ENCODE peak calls at places on chromosomes 5 and 9, in ten cellular contexts. E, B, Z, S, T, F, W, Y, V and R are unnamed samples.

GRCh38 chr9:111195779-111196178 is 134.2 kb downstream of the OR2K2 start:
- DNase-seq in Y (no peak), S (no peak), E (no peak), B (no peak), W (no peak), T (no peak), Z (no peak), F (no peak), V (no peak), R (no peak)

GRCh38 chr9:17280350-17281012 is 145.6 kb downstream of the CNTLN start:
- DNase-seq in Z (no peak), Y (no peak), T (no peak), E (no peak), V (no peak), B (no peak), F (no peak), W (no peak), S (no peak), R (no peak)

GRCh38 chr9:109163194-109163593 is 3.9 kb downstream of the FRRS1L start:
- DNase-seq in Y (no peak), S (no peak), Z (no peak), F (no peak), B (no peak), W (no peak), V (no peak), E (no peak), T (no peak), R (no peak)

GRCh38 chr5:485943-486491 is 38.2 kb downstream of the SLC9A3 start:
- DNase-seq in Z (no peak), F (no peak), V (no peak), Y (no peak), S (no peak), E (no peak), W (no peak), B (no peak), T (no peak), R (no peak)

GRCh38 chr9:86943871-86944240 is 3.5 kb downstream of the GAS1 start:
- DNase-seq in W (no peak), Z (no peak), E (no peak), S (no peak), V (no peak), Y (no peak), F (no peak), B (no peak), T (no peak), R (no peak)

GRCh38 chr9:124698265-124698664 is 72.8 kb downstream of the NR6A1 start:
- DNase-seq in Z (no peak), V (peak), B (no peak), T (no peak), S (no peak), E (no peak), Y (no peak), F (no peak), W (peak), R (no peak)

GRCh38 chr9:93064392-93065124 is 6.1 kb downstream of the SUSD3 start:
- DNase-seq in Z (no peak), V (no peak), F (no peak), W (no peak), B (no peak), Y (peak), S (no peak), E (no peak), T (no peak), R (peak)

GRCh38 chr5:17360879-17361278 is 137.2 kb upstream of the TAF11L2 start:
- DNase-seq in B (no peak), Z (no peak), V (no peak), T (peak), W (no peak), F (no peak), E (no peak), Y (no peak), S (no peak), R (peak)

GRCh38 chr5:104265531-104266130 is 703.0 kb upstream of the NUDT12 start:
- DNase-seq in E (peak), V (no peak), Z (no peak), W (no peak), F (no peak), Y (no peak), T (peak), B (no peak), S (no peak), R (no peak)

GRCh38 chr5:135437796-135438560 is 9.2 kb downstream of the DCANP1 start:
- DNase-seq in F (peak), W (peak), E (no peak), S (peak), Z (no peak), V (no peak), Y (no peak), B (no peak), T (peak), R (peak)

GRCh38 chr9:133458643-133459312 is 1.0 kb upstream of the CACFD1 start:
- DNase-seq in F (no peak), B (no peak), Z (no peak), V (no peak), T (peak), Y (no peak), S (no peak), W (no peak), E (no peak), R (no peak)

GRCh38 chr5:113489299-113489698 is 1.0 kb upstream of the MCC start:
- DNase-seq in F (no peak), Z (no peak), T (no peak), B (peak), S (peak), V (peak), W (peak), E (no peak), Y (no peak), R (no peak)

GRCh38 chr5:43304520-43304919 is 8.7 kb downstream of the HMGCS1 start:
- DNase-seq in B (no peak), V (no peak), W (no peak), Y (no peak), Z (no peak), S (no peak), E (no peak), F (no peak), T (no peak), R (no peak)

GRCh38 chr5:66829826-66830225 is 233.6 kb downstream of the MAST4 start:
- DNase-seq in S (no peak), Z (no peak), W (peak), B (no peak), Y (no peak), E (no peak), F (no peak), V (no peak), T (peak), R (no peak)

GRCh38 chr9:88418715-88419540 is 30.7 kb downstream of the SPIN1 start:
- DNase-seq in V (no peak), F (no peak), W (no peak), Z (no peak), B (no peak), T (no peak), Y (no peak), E (no peak), S (peak), R (peak)

GRCh38 chr5:35003018-35003957 is 44.5 kb downstream of the AGXT2 start:
- DNase-seq in F (peak), S (peak), T (peak), W (peak), V (peak), Z (peak), B (peak), E (peak), Y (peak), R (peak)

GRCh38 chr5:148585988-148586387 is 68.3 kb downstream of the HTR4 start:
- DNase-seq in Z (no peak), T (no peak), W (no peak), E (no peak), F (no peak), V (no peak), S (no peak), B (no peak), Y (no peak), R (peak)

GRCh38 chr9:23914431-23915003 is 88.5 kb upstream of the ELAVL2 start:
- DNase-seq in Z (no peak), T (no peak), S (no peak), V (no peak), E (no peak), F (no peak), Y (no peak), W (no peak), B (no peak), R (no peak)

GRCh38 chr5:171299851-171300250 is 9.2 kb upstream of the TLX3 start:
- DNase-seq in T (no peak), V (no peak), Y (no peak), F (no peak), Z (no peak), E (no peak), W (no peak), S (no peak), B (no peak), R (no peak)

GRCh38 chr5:14223372-14223771 is 80.2 kb downstream of the TRIO start:
- DNase-seq in F (no peak), Z (no peak), E (no peak), S (no peak), T (no peak), Y (peak), B (no peak), W (no peak), V (no peak), R (no peak)

GRCh38 chr5:178202541-178202940 is 1.8 kb upstream of the HNRNPAB start:
- DNase-seq in Z (no peak), F (no peak), T (no peak), B (no peak), W (no peak), V (no peak), Y (no peak), S (no peak), E (no peak), R (peak)

GRCh38 chr9:124284940-124285441 is 27.2 kb downstream of the NEK6 start:
- DNase-seq in E (no peak), B (peak), Y (no peak), W (no peak), Z (no peak), F (no peak), S (no peak), V (no peak), T (no peak), R (no peak)

GRCh38 chr9:138072161-138072842 is 194.7 kb downstream of the CACNA1B start:
- DNase-seq in T (no peak), E (no peak), Z (no peak), V (no peak), F (no peak), W (no peak), B (no peak), Y (no peak), S (no peak), R (peak)

GRCh38 chr5:103101079-103101732 is 18.7 kb downstream of the GIN1 start:
- DNase-seq in V (no peak), Y (no peak), E (no peak), T (no peak), F (no peak), W (no peak), Z (no peak), S (no peak), B (no peak), R (no peak)

GRCh38 chr5:31554552-31554951 is 22.5 kb downstream of the C5orf22 start:
- DNase-seq in F (no peak), Y (no peak), V (no peak), S (no peak), E (no peak), W (no peak), Z (no peak), B (no peak), T (no peak), R (no peak)

GRCh38 chr9:84485539-84485938 is 145.0 kb upstream of the SLC28A3 start:
- DNase-seq in E (no peak), Z (no peak), S (peak), T (peak), Y (no peak), W (no peak), B (no peak), V (no peak), F (no peak), R (no peak)